ENCODE peak calls at places on chromosome 10, in seven cellular contexts. One of them, this sample, is unnamed.

GRCh38 chr10:123398180-123398591 is 244.0 kb downstream of the BUB3 start:
- DNase-seq in GM04503: no peak
- DNase-seq in NCI-H1105: no peak
- DNase-seq in cardiac muscle cell: no peak
- DNase-seq in GM10248: peak
- DNase-seq in HT-29: no peak
- DNase-seq in IMR-90: no peak
- DNase-seq in this sample: no peak

GRCh38 chr10:36564433-36564832 is 561.0 kb upstream of the ANKRD30A start:
- DNase-seq in GM04503: no peak
- DNase-seq in NCI-H1105: no peak
- DNase-seq in cardiac muscle cell: no peak
- DNase-seq in GM10248: no peak
- DNase-seq in HT-29: no peak
- DNase-seq in IMR-90: no peak
- DNase-seq in this sample: no peak

GRCh38 chr10:93813507-93814465 is 56.0 kb downstream of the LGI1 start:
- DNase-seq in GM04503: no peak
- DNase-seq in NCI-H1105: peak
- DNase-seq in cardiac muscle cell: peak
- DNase-seq in GM10248: peak
- DNase-seq in HT-29: peak
- DNase-seq in IMR-90: peak
- DNase-seq in this sample: no peak

GRCh38 chr10:104300002-104300735 is 31.2 kb downstream of the GSTO2 start:
- DNase-seq in GM04503: peak
- DNase-seq in NCI-H1105: no peak
- DNase-seq in cardiac muscle cell: no peak
- DNase-seq in GM10248: no peak
- DNase-seq in HT-29: no peak
- DNase-seq in IMR-90: peak
- DNase-seq in this sample: peak

GRCh38 chr10:98569878-98570277 is 123.1 kb upstream of the HPS1 start:
- DNase-seq in GM04503: no peak
- DNase-seq in NCI-H1105: no peak
- DNase-seq in cardiac muscle cell: no peak
- DNase-seq in GM10248: no peak
- DNase-seq in HT-29: no peak
- DNase-seq in IMR-90: no peak
- DNase-seq in this sample: no peak

GRCh38 chr10:110181451-110181850 is 26.0 kb upstream of the MXI1 start:
- DNase-seq in GM04503: no peak
- DNase-seq in NCI-H1105: no peak
- DNase-seq in cardiac muscle cell: no peak
- DNase-seq in GM10248: no peak
- DNase-seq in HT-29: no peak
- DNase-seq in IMR-90: no peak
- DNase-seq in this sample: no peak

GRCh38 chr10:127044191-127044590 is 139.0 kb downstream of the DOCK1 start:
- DNase-seq in GM04503: no peak
- DNase-seq in NCI-H1105: no peak
- DNase-seq in cardiac muscle cell: no peak
- DNase-seq in GM10248: no peak
- DNase-seq in HT-29: peak
- DNase-seq in IMR-90: no peak
- DNase-seq in this sample: no peak

GRCh38 chr10:128867819-128868218 is 599.2 kb upstream of the MGMT start:
- DNase-seq in GM04503: no peak
- DNase-seq in NCI-H1105: no peak
- DNase-seq in cardiac muscle cell: no peak
- DNase-seq in GM10248: no peak
- DNase-seq in HT-29: no peak
- DNase-seq in IMR-90: no peak
- DNase-seq in this sample: no peak

GRCh38 chr10:121033371-121033770 is 182.2 kb downstream of the WDR11 start:
- DNase-seq in GM04503: no peak
- DNase-seq in NCI-H1105: no peak
- DNase-seq in cardiac muscle cell: no peak
- DNase-seq in GM10248: no peak
- DNase-seq in HT-29: no peak
- DNase-seq in IMR-90: no peak
- DNase-seq in this sample: no peak

GRCh38 chr10:26211781-26212444 is 4.7 kb upstream of the GAD2 start:
- DNase-seq in GM04503: no peak
- DNase-seq in NCI-H1105: no peak
- DNase-seq in cardiac muscle cell: no peak
- DNase-seq in GM10248: no peak
- DNase-seq in HT-29: no peak
- DNase-seq in IMR-90: no peak
- DNase-seq in this sample: no peak

GRCh38 chr10:33524966-33525365 is 190.5 kb upstream of the NRP1 start:
- DNase-seq in GM04503: peak
- DNase-seq in NCI-H1105: no peak
- DNase-seq in cardiac muscle cell: no peak
- DNase-seq in GM10248: no peak
- DNase-seq in HT-29: no peak
- DNase-seq in IMR-90: peak
- DNase-seq in this sample: peak

GRCh38 chr10:131625041-131625440 is 275.8 kb upstream of the PPP2R2D start:
- DNase-seq in GM04503: no peak
- DNase-seq in NCI-H1105: no peak
- DNase-seq in cardiac muscle cell: no peak
- DNase-seq in GM10248: no peak
- DNase-seq in HT-29: no peak
- DNase-seq in IMR-90: no peak
- DNase-seq in this sample: no peak

GRCh38 chr10:98404571-98405396 is 10.2 kb downstream of the PYROXD2 start:
- DNase-seq in GM04503: peak
- DNase-seq in NCI-H1105: no peak
- DNase-seq in cardiac muscle cell: no peak
- DNase-seq in GM10248: peak
- DNase-seq in HT-29: no peak
- DNase-seq in IMR-90: peak
- DNase-seq in this sample: peak

GRCh38 chr10:14039968-14040668 is 290.6 kb downstream of the FRMD4A start:
- DNase-seq in GM04503: peak
- DNase-seq in NCI-H1105: no peak
- DNase-seq in cardiac muscle cell: no peak
- DNase-seq in GM10248: no peak
- DNase-seq in HT-29: no peak
- DNase-seq in IMR-90: peak
- DNase-seq in this sample: peak

GRCh38 chr10:59905735-59906416 is 480 bp downstream of the CCDC6 start:
- DNase-seq in GM04503: no peak
- DNase-seq in NCI-H1105: no peak
- DNase-seq in cardiac muscle cell: no peak
- DNase-seq in GM10248: peak
- DNase-seq in HT-29: no peak
- DNase-seq in IMR-90: no peak
- DNase-seq in this sample: no peak

GRCh38 chr10:125407000-125407502 is 246.7 kb upstream of the CTBP2 start:
- DNase-seq in GM04503: peak
- DNase-seq in NCI-H1105: no peak
- DNase-seq in cardiac muscle cell: no peak
- DNase-seq in GM10248: no peak
- DNase-seq in HT-29: no peak
- DNase-seq in IMR-90: peak
- DNase-seq in this sample: no peak

GRCh38 chr10:103835121-103836045 is 20.0 kb downstream of the SH3PXD2A start:
- DNase-seq in GM04503: no peak
- DNase-seq in NCI-H1105: no peak
- DNase-seq in cardiac muscle cell: no peak
- DNase-seq in GM10248: no peak
- DNase-seq in HT-29: no peak
- DNase-seq in IMR-90: peak
- DNase-seq in this sample: no peak

GRCh38 chr10:71831646-71832552 is 19.2 kb downstream of the PSAP start:
- DNase-seq in GM04503: no peak
- DNase-seq in NCI-H1105: no peak
- DNase-seq in cardiac muscle cell: no peak
- DNase-seq in GM10248: no peak
- DNase-seq in HT-29: peak
- DNase-seq in IMR-90: peak
- DNase-seq in this sample: no peak

GRCh38 chr10:125479059-125479458 is 203.9 kb downstream of the TEX36 start:
- DNase-seq in GM04503: no peak
- DNase-seq in NCI-H1105: no peak
- DNase-seq in cardiac muscle cell: no peak
- DNase-seq in GM10248: no peak
- DNase-seq in HT-29: no peak
- DNase-seq in IMR-90: peak
- DNase-seq in this sample: no peak

GRCh38 chr10:76024460-76025123 is 593.2 kb downstream of the LRMDA start:
- DNase-seq in GM04503: no peak
- DNase-seq in NCI-H1105: no peak
- DNase-seq in cardiac muscle cell: no peak
- DNase-seq in GM10248: no peak
- DNase-seq in HT-29: no peak
- DNase-seq in IMR-90: no peak
- DNase-seq in this sample: no peak

GRCh38 chr10:118310822-118311221 is 31.3 kb downstream of the FAM204A start:
- DNase-seq in GM04503: no peak
- DNase-seq in NCI-H1105: no peak
- DNase-seq in cardiac muscle cell: no peak
- DNase-seq in GM10248: no peak
- DNase-seq in HT-29: no peak
- DNase-seq in IMR-90: peak
- DNase-seq in this sample: no peak

This sample was measured in AG04449.